ENCODE peak calls at places on chromosomes 4 and X, in five cellular contexts. S is A549; A is cortex of kidney; F is iris pigment epithelial cell; P is stimulated activated CD4-positive, alpha-beta T cell treated with anti-CD3 and anti-CD28 coated beads, Interleukin-4, amount 100 ng/mL, for 48 hours. K is an unnamed sample.

GRCh38 chr4:4672397-4672796 is 130.5 kb upstream of the STX18 start:
- DNase-seq in A (no peak), F (no peak), P (no peak), S (no peak), K (no peak)

GRCh38 chr4:77930876-77931275 is 68.2 kb downstream of the MRPL1 start:
- DNase-seq in S (no peak), F (peak), A (no peak), P (no peak), K (no peak)

GRCh38 chrX:17022205-17022604 is 75.7 kb downstream of the REPS2 start:
- DNase-seq in P (no peak), A (no peak), S (no peak), F (peak), K (no peak)

GRCh38 chr4:152536545-152537182 is 772 bp upstream of the FBXW7 start:
- DNase-seq in S (peak), A (no peak), P (peak), F (peak), K (no peak)

GRCh38 chrX:72306851-72307645 is 1.3 kb upstream of the CITED1 start:
- DNase-seq in P (no peak), S (peak), A (peak), F (peak), K (no peak)

GRCh38 chrX:46912673-46913491 is 661 bp downstream of the JADE3 start:
- DNase-seq in F (peak), P (no peak), A (no peak), S (peak), K (peak)

GRCh38 chr4:181525641-181526040 is 717.6 kb upstream of the TENM3 start:
- DNase-seq in A (no peak), F (no peak), P (no peak), S (no peak), K (no peak)

GRCh38 chrX:150513564-150513963 is 54.9 kb upstream of the MTM1 start:
- DNase-seq in A (no peak), P (no peak), F (no peak), S (no peak), K (no peak)

GRCh38 chr4:151627491-151627890 is 133.3 kb downstream of the GATB start:
- DNase-seq in S (no peak), F (peak), P (no peak), A (no peak), K (no peak)

GRCh38 chr4:113008726-113009125 is 40.7 kb upstream of the ANK2 start:
- DNase-seq in A (no peak), F (no peak), P (no peak), S (no peak), K (no peak)

GRCh38 chrX:29535212-29536162 is 679.9 kb upstream of the MAGEB2 start:
- DNase-seq in A (no peak), S (peak), P (no peak), F (peak), K (no peak)

GRCh38 chr4:121789960-121790829 is 10.9 kb upstream of the EXOSC9 start:
- DNase-seq in F (peak), A (no peak), S (no peak), P (no peak), K (no peak)

GRCh38 chr4:58566260-58566659 is 1456.1 kb upstream of the IGFBP7 start:
- DNase-seq in A (no peak), P (no peak), S (no peak), F (no peak), K (no peak)

GRCh38 chr4:108940086-108941033 is 177.5 kb upstream of the ETNPPL start:
- DNase-seq in F (peak), A (no peak), S (no peak), P (no peak), K (no peak)

K was measured in H1.